ENCODE peak calls at places on chromosomes 16 and 17, in four cellular contexts. E, N, D and O are unnamed samples.
A peak's percentile ranks its signal among the peaks of the same experiment; 100 is the strongest.

GRCh38 chr16:4330277-4330882 is 14.5 kb downstream of the GLIS2 start:
- DNase-seq in E (peak; percentile 83), D (no peak), N (peak; percentile 77), O (peak; percentile 51)

GRCh38 chr16:88810868-88811599 is 694 bp downstream of the APRT start:
- DNase-seq in D (no peak), N (peak; percentile 41), E (no peak), O (peak; percentile 73)

GRCh38 chr17:72358465-72358864 is 237.6 kb downstream of the SOX9 start:
- DNase-seq in D (no peak), E (no peak), N (no peak), O (no peak)

GRCh38 chr16:87265261-87265660 is 51.9 kb downstream of the C16orf95 start:
- DNase-seq in E (no peak), D (no peak), N (no peak), O (no peak)

GRCh38 chr16:83599789-83600462 is 207.9 kb upstream of the HSBP1 start:
- DNase-seq in D (no peak), N (no peak), E (no peak), O (no peak)

GRCh38 chr16:72308396-72308795 is 136.4 kb upstream of the PMFBP1 start:
- DNase-seq in N (no peak), D (no peak), E (no peak), O (no peak)

GRCh38 chr16:87705780-87706277 is 60.0 kb downstream of the KLHDC4 start:
- DNase-seq in N (no peak), E (no peak), D (no peak), O (peak; percentile 74)

GRCh38 chr17:53588317-53588716 is 234.4 kb upstream of the KIF2B start:
- DNase-seq in D (no peak), E (no peak), N (no peak), O (no peak)

GRCh38 chr16:68300736-68301459 is 9.8 kb downstream of the SLC7A6OS start:
- DNase-seq in E (no peak), N (no peak), D (no peak), O (no peak)

GRCh38 chr16:31129568-31130335 is 5.8 kb downstream of the PRSS8 start:
- DNase-seq in N (no peak), D (no peak), E (no peak), O (no peak)

GRCh38 chr17:16470302-16470701 is 21.7 kb downstream of the LRRC75A start:
- DNase-seq in N (no peak), D (no peak), E (no peak), O (no peak)

GRCh38 chr16:47311738-47312505 is 148.9 kb downstream of the ITFG1 start:
- DNase-seq in N (no peak), D (no peak), E (no peak), O (no peak)

GRCh38 chr16:49352923-49353322 is 20.7 kb upstream of the C16orf78 start:
- DNase-seq in D (no peak), N (no peak), E (peak; percentile 49), O (peak; percentile 23)

GRCh38 chr16:50309527-50310307 is 43.4 kb downstream of the ADCY7 start:
- DNase-seq in E (no peak), D (no peak), N (no peak), O (peak; percentile 82)

GRCh38 chr17:40833882-40834281 is 11.5 kb upstream of the KRT10 start:
- DNase-seq in N (no peak), E (no peak), D (no peak), O (no peak)
- TF ChIP-seq CHD4 in N (no peak), E (no peak), D (no peak), O (no peak)

GRCh38 chr17:49952209-49952911 is 16.6 kb upstream of the DLX4 start:
- DNase-seq in E (peak; percentile 82), D (no peak), N (peak; percentile 98), O (peak; percentile 78)
- TF ChIP-seq CHD4 in E (no peak), D (no peak), N (no peak), O (no peak)

DNA sequence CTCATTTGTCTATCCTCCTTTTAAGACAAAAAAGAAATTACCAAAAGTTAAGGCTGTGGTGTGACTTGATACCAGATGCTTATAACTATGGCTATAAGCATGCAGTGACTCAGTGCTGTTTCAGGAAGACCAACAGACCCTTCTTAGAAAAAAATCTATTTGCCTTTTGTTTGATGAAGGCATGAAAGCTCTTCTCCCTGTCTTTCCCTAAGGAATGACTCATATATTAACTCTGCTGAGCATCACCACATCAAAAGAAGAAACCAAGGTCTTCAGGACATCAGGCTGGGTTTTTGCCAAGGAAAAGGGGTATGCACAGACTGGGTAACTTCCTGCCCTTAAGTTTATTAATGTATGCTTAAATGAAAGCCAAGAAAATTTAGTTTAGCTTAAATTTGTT is 47.1 kb downstream of the VMP1 start:
- DNase-seq in E (peak; percentile 17), D (no peak), N (peak; percentile 86), O (peak; percentile 95)
- TF ChIP-seq CHD4 in E (no peak), D (no peak), N (no peak), O (no peak)

DNA sequence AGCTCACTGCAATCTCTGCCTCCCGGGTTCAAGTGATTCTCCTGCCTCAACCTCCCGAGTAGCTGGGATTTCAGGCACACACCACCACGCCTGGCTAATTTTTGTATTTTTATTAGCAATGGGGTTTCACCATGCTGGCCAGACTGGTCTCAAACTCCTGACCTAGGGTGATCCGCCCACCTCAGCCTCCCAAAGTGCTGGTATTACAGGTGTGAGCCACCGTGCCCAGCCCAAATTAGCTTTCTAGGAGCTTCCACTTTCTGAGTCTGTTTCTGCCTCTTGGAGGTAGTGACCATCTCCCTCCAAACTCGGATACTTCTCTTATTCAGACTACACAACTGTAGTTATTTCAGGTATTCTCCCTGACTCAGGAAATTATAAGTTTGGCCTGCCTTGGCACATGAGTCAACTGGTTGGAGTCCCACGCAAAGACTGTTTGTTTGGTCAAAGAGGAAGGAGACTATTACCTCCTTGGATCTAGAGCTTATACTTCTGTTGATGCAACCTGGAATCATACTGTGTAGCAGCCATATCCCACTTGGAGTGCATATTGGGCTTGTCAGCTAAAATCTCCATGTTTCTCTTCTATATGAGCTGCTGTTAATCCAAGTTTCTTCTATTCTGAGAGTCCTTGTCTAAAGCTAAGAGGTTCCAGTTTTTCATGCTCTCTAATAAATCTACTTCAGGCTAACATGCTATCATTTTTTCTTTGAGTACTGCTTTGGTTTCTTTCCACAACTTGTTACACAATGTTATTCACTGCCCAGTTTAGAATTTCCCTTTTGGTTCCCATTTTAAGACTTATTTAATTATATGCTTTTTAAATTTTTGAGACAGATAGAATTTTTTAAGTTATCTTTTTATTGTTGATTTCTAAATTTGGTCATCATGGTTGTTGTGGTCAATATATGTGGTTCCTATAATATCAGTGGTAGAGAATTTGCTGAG is 7.5 kb downstream of the IL4R start:
- DNase-seq in D (no peak), E (no peak), N (no peak), O (no peak)
- TF ChIP-seq CHD4 in D (no peak), E (no peak), N (no peak), O (no peak)

GRCh38 chr16:1030381-1030901 is 42.1 kb upstream of the SSTR5 start:
- DNase-seq in D (no peak), E (peak; percentile 55), N (no peak), O (no peak)
- TF ChIP-seq CHD4 in D (no peak), E (no peak), N (no peak), O (no peak)

DNA sequence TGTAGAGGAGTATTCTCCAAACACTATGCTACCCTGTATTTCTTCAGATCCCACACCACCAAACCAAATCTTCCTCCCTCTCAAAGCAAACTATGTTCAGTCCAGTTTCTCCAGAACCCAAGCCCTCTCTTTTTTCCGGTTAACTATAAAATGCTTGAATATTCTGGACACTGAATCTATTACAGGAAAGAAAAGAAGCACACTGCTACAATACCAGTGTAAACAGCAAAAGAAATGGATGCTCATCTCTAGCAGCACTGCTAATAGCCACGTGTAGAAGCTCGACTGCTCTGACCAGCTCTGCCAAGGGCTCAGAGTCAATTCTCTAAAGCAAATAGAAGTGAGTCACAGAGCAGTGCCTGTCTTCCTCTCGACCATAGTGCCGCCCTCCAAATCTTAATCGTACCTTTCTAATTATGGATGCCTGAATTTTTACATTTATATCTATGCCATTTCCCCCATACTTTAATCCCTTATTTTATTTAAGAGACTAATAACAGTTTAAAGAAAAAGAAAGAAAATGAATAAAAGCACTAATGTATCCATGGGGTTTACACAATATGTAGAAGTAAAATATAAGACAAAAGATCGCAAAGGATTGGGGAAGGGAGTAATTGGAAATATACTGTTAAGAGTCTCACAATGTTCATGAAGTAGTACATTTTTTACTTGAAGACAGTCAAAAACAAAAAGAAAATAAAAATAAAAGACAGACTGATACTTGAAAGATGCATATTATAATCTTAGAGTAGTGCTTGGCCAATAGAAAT is 154.5 kb downstream of the PARN start:
- DNase-seq in D (no peak), N (peak; percentile 73), E (no peak), O (peak; percentile 91)
- TF ChIP-seq CHD4 in D (no peak), N (no peak), E (no peak), O (peak; percentile 79)

GRCh38 chr17:27980035-27980434 is 62.4 kb upstream of the NLK start:
- DNase-seq in D (no peak), N (peak; percentile 42), E (no peak), O (no peak)
- TF ChIP-seq CHD4 in D (no peak), N (no peak), E (no peak), O (no peak)